ENCODE peak calls at places on chromosomes 5 and 9, in five cellular contexts. F is hypothalamus, B is PC-9, R is H7, U is NCI-H446 treated with DMSO at 0.1 percent for 48 hours. D is an unnamed sample.

GRCh38 chr9:80061940-80062339 is 490.2 kb downstream of the TLE4 start:
- DNase-seq in B (no peak), R (no peak), U (no peak), F (no peak), D (no peak)

GRCh38 chr5:68924490-68925145 is 169.2 kb upstream of the SLC30A5 start:
- DNase-seq in U (no peak), R (no peak), F (no peak), B (peak), D (peak)

GRCh38 chr9:34615132-34615531 is 3.2 kb upstream of the RPP25L start:
- DNase-seq in R (no peak), F (no peak), B (no peak), U (no peak), D (no peak)

GRCh38 chr5:111848374-111848914 is 91.5 kb upstream of the NREP start:
- DNase-seq in F (no peak), R (no peak), U (no peak), B (no peak), D (no peak)

GRCh38 chr5:41641621-41642020 is 131.2 kb upstream of the PLCXD3 start:
- DNase-seq in R (no peak), U (no peak), B (no peak), F (no peak), D (no peak)

GRCh38 chr5:44638286-44638869 is 170.4 kb upstream of the MRPS30 start:
- DNase-seq in U (no peak), F (no peak), R (peak), B (no peak), D (no peak)

GRCh38 chr5:123097483-123097870 is 8.4 kb downstream of the PRDM6 start:
- DNase-seq in F (no peak), U (no peak), R (no peak), B (no peak), D (no peak)

GRCh38 chr5:14231156-14231555 is 88.0 kb downstream of the TRIO start:
- DNase-seq in B (no peak), F (no peak), U (no peak), R (no peak), D (no peak)

GRCh38 chr9:127714916-127715442 is 484 bp downstream of the PTRH1 start:
- DNase-seq in R (peak), B (no peak), F (no peak), U (no peak), D (no peak)

GRCh38 chr5:133996683-133997252 is 8.0 kb downstream of the VDAC1 start:
- DNase-seq in B (no peak), R (peak), F (no peak), U (no peak), D (no peak)

GRCh38 chr5:122772446-122772845 is 2.4 kb upstream of the SNX2 start:
- DNase-seq in B (peak), U (no peak), R (no peak), F (no peak), D (no peak)

GRCh38 chr9:125494555-125494920 is 212.5 kb downstream of the MAPKAP1 start:
- DNase-seq in U (no peak), R (no peak), F (no peak), B (no peak), D (no peak)

GRCh38 chr9:114910541-114910940 is 19.9 kb downstream of the TNFSF8 start:
- DNase-seq in F (no peak), R (no peak), B (peak), U (peak), D (no peak)

GRCh38 chr9:93864840-93865239 is 90.3 kb downstream of the BARX1 start:
- DNase-seq in F (no peak), U (no peak), R (peak), B (no peak), D (no peak)

GRCh38 chr9:99818439-99818992 is 3.2 kb upstream of the NR4A3 start:
- DNase-seq in F (no peak), B (no peak), R (peak), U (no peak), D (no peak)

GRCh38 chr5:16518606-16519005 is 53.0 kb upstream of the ZNF622 start:
- DNase-seq in F (no peak), B (no peak), R (no peak), U (no peak), D (no peak)

GRCh38 chr5:115542651-115543364 is 1.8 kb downstream of the FEM1C start:
- DNase-seq in F (no peak), U (no peak), R (peak), B (peak), D (no peak)

GRCh38 chr5:2381070-2381469 is 370.4 kb downstream of the IRX2 start:
- DNase-seq in R (no peak), F (no peak), B (no peak), U (no peak), D (no peak)

GRCh38 chr5:56145106-56145505 is 88.0 kb downstream of the ANKRD55 start:
- DNase-seq in U (no peak), B (peak), F (no peak), R (no peak), D (no peak)

GRCh38 chr9:81431662-81432061 is 257.7 kb downstream of the TLE1 start:
- DNase-seq in B (no peak), R (no peak), F (no peak), U (no peak), D (no peak)

GRCh38 chr9:137788561-137789294 is 88.9 kb upstream of the CACNA1B start:
- DNase-seq in U (no peak), B (no peak), R (no peak), F (no peak), D (no peak)

GRCh38 chr5:1380011-1380817 is 35.3 kb upstream of the CLPTM1L start:
- DNase-seq in R (peak), B (no peak), U (no peak), F (no peak), D (peak)

GRCh38 chr5:139635606-139636206 is 12.4 kb upstream of the CXXC5 start:
- DNase-seq in R (peak), U (peak), F (no peak), B (peak), D (peak)

GRCh38 chr5:35771321-35771720 is 85.4 kb upstream of the IL7R start:
- DNase-seq in B (peak), R (no peak), F (no peak), U (no peak), D (no peak)

GRCh38 chr5:156356238-156356637 is 29.3 kb downstream of the SGCD start:
- DNase-seq in F (no peak), B (no peak), R (no peak), U (no peak), D (no peak)

GRCh38 chr9:8706546-8706945 is 907.0 kb upstream of the DMAC1 start:
- DNase-seq in R (no peak), F (no peak), B (no peak), U (no peak), D (no peak)

GRCh38 chr5:80266566-80266965 is 10.7 kb upstream of the SERINC5 start:
- DNase-seq in B (no peak), F (no peak), U (no peak), R (peak), D (no peak)

GRCh38 chr5:138789771-138790242 is 36.6 kb downstream of the CTNNA1 start:
- DNase-seq in B (no peak), F (no peak), R (peak), U (no peak), D (no peak)

GRCh38 chr9:121743441-121744001 is 92.1 kb downstream of the DAB2IP start:
- DNase-seq in B (peak), F (peak), R (peak), U (peak), D (peak)

GRCh38 chr5:122844916-122845252 is 529 bp upstream of the SNX24 start:
- DNase-seq in R (peak), F (no peak), B (no peak), U (no peak), D (no peak)

GRCh38 chr9:127903557-127904475 is 4.4 kb upstream of the ST6GALNAC6 start:
- DNase-seq in R (peak), F (no peak), U (no peak), B (no peak), D (peak)

GRCh38 chr5:129377504-129377903 is 82.6 kb upstream of the ADAMTS19 start:
- DNase-seq in U (no peak), F (no peak), R (no peak), B (no peak), D (no peak)

GRCh38 chr9:81035171-81035570 is 654.2 kb downstream of the TLE1 start:
- DNase-seq in B (no peak), R (no peak), F (no peak), U (no peak), D (no peak)

GRCh38 chr5:55037046-55037771 is 13.2 kb downstream of the GZMK start:
- DNase-seq in B (no peak), F (no peak), U (no peak), R (peak), D (no peak)